ENCODE peak calls at places on chromosomes 3 and 15, in seven cellular contexts. X is right atrium auricular region; I is transverse colon; O is fibroblast of pulmonary artery; H is CD8-positive, alpha-beta T cell; C is breast epithelium; D is GM06990. S is an unnamed sample.

GRCh38 chr3:135966349-135966695 is 794 bp downstream of the PPP2R3A start:
- DNase-seq in X (no peak), I (no peak), O (peak; percentile 40), H (no peak), C (no peak), D (no peak), S (no peak)

GRCh38 chr15:71601038-71601869 is 209.1 kb upstream of the NR2E3 start:
- DNase-seq in X (no peak), I (no peak), O (no peak), H (no peak), C (no peak), D (no peak), S (no peak)

GRCh38 chr3:87088366-87088983 is 97.5 kb upstream of the VGLL3 start:
- DNase-seq in X (no peak), I (no peak), O (peak; percentile 18), H (no peak), C (no peak), D (peak; percentile 1), S (no peak)

GRCh38 chr15:78396976-78397375 is 41.0 kb upstream of the IREB2 start:
- DNase-seq in X (no peak), I (peak; percentile 85), O (peak; percentile 38), H (no peak), C (peak; percentile 28), D (no peak), S (no peak)

GRCh38 chr3:175914785-175915184 is 1055.7 kb downstream of the NAALADL2 start:
- DNase-seq in X (no peak), I (no peak), O (peak; percentile 6), H (no peak), C (no peak), D (no peak), S (no peak)

GRCh38 chr3:66196633-66197032 is 24.2 kb upstream of the SLC25A26 start:
- DNase-seq in X (no peak), I (no peak), O (no peak), H (no peak), C (no peak), D (no peak), S (no peak)

GRCh38 chr3:125715651-125716050 is 120.4 kb upstream of the OSBPL11 start:
- DNase-seq in X (no peak), I (no peak), O (no peak), H (no peak), C (no peak), D (no peak), S (no peak)

GRCh38 chr15:74133071-74133702 is 2.8 kb downstream of the ISLR2 start:
- DNase-seq in X (no peak), I (no peak), O (no peak), H (no peak), C (no peak), D (no peak), S (no peak)

GRCh38 chr15:69504352-69505040 is 51.9 kb downstream of the RPLP1 start:
- DNase-seq in X (peak; percentile 43), I (no peak), O (no peak), H (no peak), C (no peak), D (no peak), S (no peak)

GRCh38 chr3:128971421-128971820 is 22.5 kb downstream of the CFAP92 start:
- DNase-seq in X (peak; percentile 72), I (peak; percentile 22), O (peak; percentile 72), H (no peak), C (no peak), D (no peak), S (no peak)

GRCh38 chr15:70795311-70795665 is 31.9 kb upstream of the UACA start:
- DNase-seq in X (no peak), I (no peak), O (peak; percentile 91), H (no peak), C (no peak), D (no peak), S (no peak)

GRCh38 chr3:28986922-28987321 is 293.9 kb upstream of the RBMS3 start:
- DNase-seq in X (no peak), I (no peak), O (no peak), H (no peak), C (no peak), D (no peak), S (no peak)

GRCh38 chr15:29674661-29675533 is 147.4 kb downstream of the TJP1 start:
- DNase-seq in X (no peak), I (peak; percentile 83), O (peak; percentile 52), H (no peak), C (no peak), D (no peak), S (no peak)

GRCh38 chr3:46359748-46360509 is 6.0 kb downstream of the CCR2 start:
- DNase-seq in X (no peak), I (no peak), O (no peak), H (no peak), C (no peak), D (peak; percentile 37), S (no peak)

GRCh38 chr15:25784876-25785642 is 78.1 kb downstream of the ATP10A start:
- DNase-seq in X (peak; percentile 74), I (no peak), O (peak; percentile 39), H (no peak), C (no peak), D (no peak), S (no peak)

GRCh38 chr15:25784141-25784540 is 79.0 kb downstream of the ATP10A start:
- DNase-seq in X (no peak), I (no peak), O (no peak), H (no peak), C (no peak), D (no peak), S (no peak)

GRCh38 chr15:25783134-25783533 is 80.0 kb downstream of the ATP10A start:
- DNase-seq in X (no peak), I (no peak), O (no peak), H (no peak), C (no peak), D (no peak), S (no peak)

GRCh38 chr15:25785643-25786029 is 77.5 kb downstream of the ATP10A start:
- DNase-seq in X (peak; percentile 65), I (no peak), O (no peak), H (no peak), C (no peak), D (no peak), S (no peak)

DNA sequence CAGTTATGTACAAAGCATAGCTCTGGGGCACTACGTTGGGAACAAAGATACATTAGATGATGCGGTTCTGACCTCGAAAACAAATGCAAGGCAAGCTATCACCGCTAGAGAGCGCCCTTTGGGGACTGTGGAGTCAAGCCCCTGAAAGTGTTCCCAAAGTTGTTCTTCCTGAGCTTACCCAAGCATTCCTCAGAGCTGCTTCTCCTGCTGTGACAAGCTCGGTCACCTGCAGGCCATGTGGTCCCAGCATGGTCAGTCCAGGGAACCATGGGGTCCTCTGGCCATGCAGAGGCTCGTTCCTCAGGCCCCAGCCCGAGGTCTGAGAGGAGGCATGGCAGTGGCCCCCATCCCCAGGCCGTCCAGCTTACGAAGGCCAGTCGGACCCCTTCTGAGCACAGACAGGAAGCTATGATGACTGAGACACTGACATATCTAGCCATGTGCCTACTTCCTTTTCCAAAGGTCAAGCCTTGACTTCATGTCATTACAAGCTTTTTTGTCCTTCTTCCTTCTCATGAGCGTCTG is 79.5 kb downstream of the ATP10A start:
- DNase-seq in X (no peak), I (no peak), O (peak; percentile 25), H (peak; percentile 27), C (no peak), D (no peak), S (no peak)
- TF ChIP-seq CTCF in X (peak; percentile 16), I (peak; percentile 11), O (peak; percentile 35), H (peak; percentile 32), C (no peak), D (peak; percentile 56), S (peak; percentile 14)

DNA sequence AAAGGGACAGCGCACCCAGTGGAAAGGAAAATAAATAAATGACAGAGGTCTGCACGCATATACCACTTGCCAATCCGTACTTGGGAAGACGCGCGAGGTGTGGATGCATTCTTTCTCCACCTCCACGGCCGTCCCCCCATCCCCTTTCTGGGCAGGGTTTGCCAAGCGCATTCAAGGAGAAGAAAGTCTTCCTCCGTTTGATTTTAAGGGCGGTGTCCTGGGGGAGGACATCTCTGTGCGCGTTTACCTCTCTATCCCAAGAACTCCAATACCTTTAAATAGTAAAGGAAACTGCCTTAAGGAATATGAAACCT is 576 bp upstream of the MB21D2 start:
- DNase-seq in X (no peak), I (no peak), O (no peak), H (no peak), C (no peak), D (no peak), S (no peak)
- TF ChIP-seq CTCF in X (no peak), I (no peak), O (no peak), H (no peak), C (peak; percentile 16), D (peak; percentile 24), S (no peak)

GRCh38 chr3:64104691-64105101 is 81.4 kb upstream of the PSMD6 start:
- DNase-seq in X (no peak), I (no peak), O (no peak), H (no peak), C (no peak), D (no peak), S (no peak)
- TF ChIP-seq CTCF in X (no peak), I (no peak), O (no peak), H (no peak), C (no peak), D (no peak), S (no peak)

DNA sequence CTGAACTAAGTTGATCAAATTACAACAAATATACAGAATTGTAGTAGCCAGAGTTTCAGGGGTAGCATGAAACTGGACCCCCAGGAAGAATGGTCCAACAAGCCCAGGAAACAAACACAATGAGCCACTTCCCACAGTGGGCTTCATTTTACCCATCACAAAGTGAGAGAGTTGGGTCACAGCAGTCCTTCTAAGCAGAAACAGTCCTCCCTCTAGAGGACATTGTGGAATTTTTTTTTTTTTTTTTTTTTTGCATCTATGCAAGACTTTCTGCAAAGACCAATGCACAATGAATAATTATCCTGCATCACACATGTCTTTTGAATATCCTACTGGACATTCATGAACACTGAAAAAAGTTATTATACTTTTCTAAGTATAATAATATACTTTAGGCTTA is 73.8 kb upstream of the ATP13A5 start:
- DNase-seq in X (no peak), I (no peak), O (peak; percentile 1), H (no peak), C (no peak), D (no peak), S (no peak)
- TF ChIP-seq CTCF in X (peak; percentile 42), I (no peak), O (peak; percentile 13), H (no peak), C (no peak), D (peak; percentile 20), S (no peak)

S was measured in D721Med.